ENCODE peak calls at places on chromosomes 16 and 17, in four cellular contexts. Q, J, D and U are unnamed samples.
A peak's percentile ranks its signal among the peaks of the same experiment; 100 is the strongest.

GRCh38 chr17:32191306-32191705 is 49.0 kb downstream of the RHOT1 start:
- DNase-seq in J (no peak), D (no peak), Q (no peak), U (peak; percentile 37)

GRCh38 chr16:4315185-4316102 is at the start of gene GLIS2:
- DNase-seq in D (no peak), Q (no peak), J (no peak), U (peak; percentile 85)

GRCh38 chr17:44792276-44792675 is 33.5 kb downstream of the ADAM11 start:
- DNase-seq in Q (no peak), D (peak; percentile 17), J (peak; percentile 26), U (peak; percentile 33)

GRCh38 chr16:85667841-85668413 is 20.8 kb downstream of the GINS2 start:
- DNase-seq in J (no peak), D (no peak), Q (no peak), U (no peak)

GRCh38 chr17:55607736-55608341 is 96.6 kb upstream of the SMIM36 start:
- DNase-seq in J (peak; percentile 57), D (no peak), Q (no peak), U (peak; percentile 77)

GRCh38 chr17:44786551-44787081 is 27.8 kb downstream of the ADAM11 start:
- DNase-seq in D (peak; percentile 77), J (no peak), Q (no peak), U (no peak)

GRCh38 chr17:50218071-50218759 is 16.8 kb upstream of the COL1A1 start:
- DNase-seq in J (no peak), D (no peak), Q (no peak), U (peak; percentile 58)

GRCh38 chr17:28118362-28118761 is 75.9 kb downstream of the NLK start:
- DNase-seq in D (no peak), Q (no peak), J (no peak), U (no peak)

GRCh38 chr16:35574454-35575431 is 2115.3 kb downstream of the TP53TG3F start:
- DNase-seq in Q (no peak), J (no peak), D (no peak), U (no peak)

GRCh38 chr17:1206016-1206787 is 26.4 kb upstream of the ABR start:
- DNase-seq in J (no peak), D (no peak), Q (no peak), U (no peak)

GRCh38 chr17:64506576-64507417 is at the start of gene CEP95:
- DNase-seq in D (peak; percentile 97), J (peak; percentile 98), Q (peak; percentile 88), U (peak; percentile 99)

GRCh38 chr16:87877942-87878507 is 8.7 kb upstream of the SLC7A5 start:
- DNase-seq in D (no peak), Q (no peak), J (no peak), U (no peak)

GRCh38 chr16:66790130-66790733 is 11.2 kb downstream of the TERB1 start:
- DNase-seq in D (no peak), J (no peak), Q (no peak), U (no peak)

GRCh38 chr17:5902671-5903070 is 167.5 kb upstream of the WSCD1 start:
- DNase-seq in Q (no peak), J (no peak), D (no peak), U (no peak)

GRCh38 chr16:80084614-80085013 is 456.2 kb upstream of the DYNLRB2 start:
- DNase-seq in D (no peak), J (no peak), Q (no peak), U (peak; percentile 29)

GRCh38 chr17:82957961-82958491 is 118.2 kb upstream of the ZNF750 start:
- DNase-seq in J (no peak), D (peak; percentile 67), Q (no peak), U (no peak)

GRCh38 chr16:59355704-59356103 is 621.6 kb upstream of the GOT2 start:
- DNase-seq in J (no peak), Q (no peak), D (no peak), U (no peak)

GRCh38 chr16:80260906-80261311 is 279.9 kb upstream of the DYNLRB2 start:
- DNase-seq in D (no peak), Q (no peak), J (no peak), U (no peak)

GRCh38 chr16:27204232-27204915 is 1.0 kb downstream of the KDM8 start:
- DNase-seq in D (no peak), J (no peak), Q (no peak), U (no peak)

GRCh38 chr16:57994778-57995177 is 5.7 kb downstream of the ZNF319 start:
- DNase-seq in J (no peak), D (no peak), Q (no peak), U (peak; percentile 50)

GRCh38 chr17:7224661-7225111 is 4.9 kb downstream of the ACADVL start:
- DNase-seq in Q (no peak), D (no peak), J (no peak), U (no peak)

GRCh38 chr17:13337864-13338371 is 263.8 kb downstream of the HS3ST3A1 start:
- DNase-seq in J (peak; percentile 43), D (no peak), Q (no peak), U (peak; percentile 82)

GRCh38 chr17:73387746-73388577 is 76.2 kb upstream of the CDC42EP4 start:
- DNase-seq in Q (no peak), D (no peak), J (no peak), U (no peak)

GRCh38 chr17:45889579-45889978 is 4.8 kb upstream of the MAPT start:
- DNase-seq in D (no peak), J (no peak), Q (no peak), U (no peak)

GRCh38 chr16:84218176-84218776 is 21.5 kb downstream of the KCNG4 start:
- DNase-seq in D (no peak), J (no peak), Q (no peak), U (no peak)

GRCh38 chr17:7848665-7849184 is 6.1 kb upstream of the TMEM88 start:
- DNase-seq in J (no peak), Q (no peak), D (no peak), U (no peak)

GRCh38 chr16:46775214-46775613 is 27.1 kb upstream of the MYLK3 start:
- DNase-seq in Q (no peak), J (no peak), D (no peak), U (no peak)
- TF ChIP-seq CTCF in Q (no peak), J (no peak), D (no peak), U (no peak)

GRCh38 chr16:9821331-9821730 is 360.9 kb downstream of the GRIN2A start:
- DNase-seq in J (no peak), Q (no peak), D (no peak), U (no peak)

GRCh38 chr16:9821970-9822369 is 360.3 kb downstream of the GRIN2A start:
- DNase-seq in Q (no peak), D (no peak), J (no peak), U (no peak)

GRCh38 chr16:9818702-9819101 is 363.5 kb downstream of the GRIN2A start:
- DNase-seq in D (no peak), Q (no peak), J (no peak), U (no peak)

GRCh38 chr16:9823510-9823909 is 358.7 kb downstream of the GRIN2A start:
- DNase-seq in J (no peak), D (no peak), Q (no peak), U (no peak)

DNA sequence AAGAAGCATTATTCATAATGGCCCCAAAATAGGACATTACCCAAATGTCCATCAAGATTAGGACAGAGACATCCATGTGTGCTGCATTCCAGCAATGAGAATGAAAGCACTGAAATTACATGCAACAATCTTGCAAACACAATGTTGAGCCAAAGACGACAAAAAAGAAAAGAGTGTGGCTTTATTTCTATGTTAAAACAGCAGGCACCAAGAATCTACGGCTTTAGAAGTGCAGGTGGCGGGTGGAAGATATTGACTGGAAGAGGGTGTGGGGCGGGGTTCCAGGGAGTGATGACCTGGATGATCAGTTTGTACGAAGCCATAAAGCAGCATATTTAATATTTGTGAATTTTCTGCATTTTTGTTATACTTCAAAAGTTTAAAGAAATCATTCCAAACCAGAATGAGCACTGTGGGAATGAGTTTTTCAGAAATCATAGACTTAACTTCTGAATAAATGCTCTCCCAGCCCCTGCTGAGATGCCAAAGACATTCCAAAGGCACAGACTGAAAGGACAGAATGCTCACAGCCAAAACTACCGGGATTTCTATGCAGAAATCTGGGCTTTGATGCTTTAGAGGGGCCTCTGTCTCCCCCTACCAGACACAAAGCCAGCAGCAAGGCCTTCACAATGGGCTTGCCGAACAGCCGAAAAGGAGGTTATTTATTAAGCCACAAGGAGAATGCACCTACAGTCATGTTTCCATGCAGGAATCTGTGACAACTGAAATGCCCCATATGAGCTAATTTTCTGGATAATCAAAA is 361.6 kb downstream of the GRIN2A start:
- DNase-seq in Q (no peak), D (no peak), J (no peak), U (no peak)
- TF ChIP-seq CTCF in Q (no peak), D (no peak), J (no peak), U (no peak)

DNA sequence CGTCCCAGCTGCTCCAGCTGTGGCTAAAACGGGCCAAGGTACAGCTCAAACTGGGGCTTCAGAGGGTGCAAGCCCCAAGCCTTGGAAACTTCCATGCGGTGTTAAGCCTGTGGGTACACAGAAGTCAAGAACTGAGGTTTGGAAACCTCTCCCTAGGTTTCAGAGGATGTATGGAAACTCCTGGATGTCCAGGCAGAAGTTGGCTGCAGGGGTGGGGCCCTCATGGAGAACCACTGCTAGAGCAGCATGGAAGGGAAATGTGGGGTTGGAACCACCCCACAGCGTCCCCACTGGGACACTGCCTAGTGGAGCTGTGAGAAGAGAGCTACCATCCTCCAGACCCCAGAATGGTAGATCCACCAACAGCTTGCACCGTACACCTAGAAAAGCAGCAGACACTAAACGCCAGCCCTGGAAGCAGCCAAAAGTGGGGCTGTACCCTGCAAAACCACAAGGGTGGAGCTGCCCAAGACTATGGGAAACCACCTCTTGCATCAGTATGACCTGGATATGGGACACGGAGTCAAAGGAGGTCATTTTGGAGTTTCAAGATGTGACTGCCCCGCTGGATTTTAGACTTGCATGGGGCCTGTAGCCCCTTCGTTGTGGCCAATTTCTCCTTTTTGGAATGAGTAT is 2.2 kb downstream of the SDR42E1 start:
- DNase-seq in D (no peak), Q (no peak), J (no peak), U (no peak)
- TF ChIP-seq CTCF in D (no peak), Q (no peak), J (no peak), U (no peak)

GRCh38 chr16:81582655-81583441 is 138.2 kb downstream of the CMIP start:
- DNase-seq in J (no peak), D (no peak), Q (no peak), U (peak; percentile 16)

GRCh38 chr16:81585785-81586184 is 141.2 kb downstream of the CMIP start:
- DNase-seq in Q (no peak), J (no peak), D (no peak), U (no peak)

GRCh38 chr16:81581107-81581506 is 136.5 kb downstream of the CMIP start:
- DNase-seq in D (no peak), J (no peak), Q (no peak), U (no peak)

GRCh38 chr16:81586421-81586820 is 141.8 kb downstream of the CMIP start:
- DNase-seq in D (no peak), Q (no peak), J (no peak), U (no peak)

DNA sequence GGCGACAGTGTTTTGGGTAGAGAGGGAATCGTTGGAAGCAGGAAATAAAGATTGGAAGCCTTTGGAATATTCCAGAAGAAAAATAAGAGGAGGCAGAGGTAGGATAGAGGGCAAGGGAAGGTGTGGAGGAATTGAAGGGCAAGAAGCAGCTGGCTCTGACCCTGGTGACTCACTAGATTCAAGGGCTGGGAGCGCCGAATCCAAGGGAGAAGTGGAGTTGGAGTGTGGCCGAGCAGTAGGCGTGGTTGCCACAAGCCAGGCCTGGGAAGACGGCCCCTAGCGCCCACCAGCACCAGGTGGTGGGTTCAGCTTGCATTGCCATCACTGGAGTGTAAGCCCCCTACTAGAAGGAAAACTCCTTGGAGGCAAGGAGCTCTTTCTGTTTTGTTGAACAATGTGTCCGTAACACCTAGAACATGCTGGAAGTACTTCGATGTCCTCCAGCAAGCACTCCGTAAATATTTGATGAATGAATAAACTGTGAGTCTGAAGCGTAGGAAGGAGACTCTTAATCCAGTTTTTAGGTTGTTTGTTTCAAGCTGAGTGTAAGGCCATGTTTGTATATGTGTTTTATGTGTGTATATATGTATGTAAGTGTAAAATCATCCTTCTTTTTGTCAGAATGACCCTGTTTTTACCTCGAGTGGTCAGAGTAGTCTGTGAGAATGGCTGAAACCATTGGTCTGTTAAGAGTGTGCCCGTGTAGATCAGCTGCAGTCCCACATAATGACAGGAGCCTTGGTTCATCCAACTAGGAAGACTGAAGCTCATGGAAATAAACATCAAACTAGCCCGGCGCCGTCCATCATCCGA is 139.5 kb downstream of the CMIP start:
- DNase-seq in J (peak; percentile 58), D (no peak), Q (no peak), U (no peak)
- TF ChIP-seq CTCF in J (no peak), D (no peak), Q (no peak), U (no peak)